ENCODE peak calls at places on chromosomes 7 and 10, in six cellular contexts. M, U, L, H, O and D are unnamed samples.

GRCh38 chr10:31554556-31554955 is 235.5 kb downstream of the ZEB1 start:
- DNase-seq in M (no peak), L (no peak), H (no peak), O (no peak), U (no peak), D (no peak)

GRCh38 chr7:142481548-142481947 is 223.7 kb upstream of the PRSS58 start:
- DNase-seq in M (no peak), U (no peak), L (no peak), H (no peak), O (no peak), D (peak)

GRCh38 chr7:47839381-47839780 is 108.9 kb downstream of the PKD1L1 start:
- DNase-seq in L (no peak), H (no peak), U (no peak), O (no peak), M (no peak), D (no peak)

GRCh38 chr10:89644691-89644966 is 413 bp downstream of the PANK1 start:
- DNase-seq in M (peak), H (peak), U (no peak), O (no peak), L (no peak), D (no peak)

GRCh38 chr10:104337985-104338735 is at the start of gene ITPRIP:
- DNase-seq in O (peak), U (peak), H (peak), M (peak), L (peak), D (peak)

GRCh38 chr7:41955475-41956243 is 252.8 kb upstream of the INHBA start:
- DNase-seq in H (peak), O (no peak), L (peak), M (peak), U (peak), D (peak)

GRCh38 chr7:153422291-153423189 is 629.7 kb upstream of the DPP6 start:
- DNase-seq in H (no peak), U (no peak), M (no peak), L (no peak), O (no peak), D (peak)

GRCh38 chr7:5382281-5383041 is 41.2 kb downstream of the TNRC18 start:
- DNase-seq in O (no peak), M (peak), L (peak), H (no peak), U (peak), D (no peak)

GRCh38 chr7:173120-173918 is 19.1 kb upstream of the FAM20C start:
- DNase-seq in M (no peak), L (no peak), U (no peak), H (no peak), O (no peak), D (no peak)

GRCh38 chr7:155007947-155008346 is 5.0 kb upstream of the PAXIP1 start:
- DNase-seq in L (no peak), O (peak), M (peak), U (peak), H (no peak), D (peak)

GRCh38 chr7:44063894-44064651 is 1.3 kb downstream of the PGAM2 start:
- DNase-seq in O (no peak), L (peak), M (no peak), H (no peak), U (no peak), D (no peak)

GRCh38 chr7:157224627-157225026 is 85.9 kb downstream of the UBE3C start:
- DNase-seq in U (peak), L (no peak), M (no peak), H (no peak), O (no peak), D (peak)

GRCh38 chr7:127588697-127589482 is 679 bp downstream of the ARF5 start:
- DNase-seq in H (no peak), O (peak), U (peak), M (peak), L (peak), D (peak)

GRCh38 chr7:33050425-33051318 is 11.9 kb downstream of the NT5C3A start:
- DNase-seq in M (peak), L (no peak), O (peak), H (no peak), U (peak), D (peak)

GRCh38 chr7:7219216-7219615 is 36.9 kb downstream of the C1GALT1 start:
- DNase-seq in L (no peak), U (peak), O (no peak), M (no peak), H (no peak), D (peak)

GRCh38 chr7:74722045-74722603 is 51.7 kb upstream of the NCF1 start:
- DNase-seq in M (no peak), H (no peak), L (no peak), O (no peak), U (no peak), D (no peak)

GRCh38 chr7:11833431-11833830 is 1.4 kb upstream of the THSD7A start:
- DNase-seq in O (no peak), M (no peak), U (no peak), L (no peak), H (no peak), D (peak)

GRCh38 chr10:46225597-46225996 is 61.2 kb upstream of the ANTXRL start:
- DNase-seq in U (no peak), O (no peak), L (peak), H (peak), M (no peak), D (no peak)

GRCh38 chr7:43808410-43808809 is 49.9 kb downstream of the BLVRA start:
- DNase-seq in H (no peak), M (no peak), O (no peak), U (no peak), L (no peak), D (no peak)

GRCh38 chr7:39088730-39089129 is 111.0 kb downstream of the POU6F2 start:
- DNase-seq in M (no peak), U (no peak), H (no peak), O (no peak), L (no peak), D (no peak)